ENCODE peak calls at places on chromosomes 6 and 20, in nine cellular contexts. One of them, this sample, is unnamed. For H3K36me3, the result is how much of the 10 kb centered on the place peaks cover.

GRCh38 chr20:32439132-32439829 is 81.2 kb downstream of the ASXL1 start:
- DNase-seq in breast epithelium: peak
- DNase-seq in mesendoderm: no peak
- DNase-seq in CD4-positive, alpha-beta memory T cell: no peak
- DNase-seq in sigmoid colon: peak
- DNase-seq in right lobe of liver: no peak
- DNase-seq in GM12878: no peak
- DNase-seq in effector memory CD4-positive, alpha-beta T cell: no peak
- DNase-seq in K562: no peak
- DNase-seq in this sample: peak

GRCh38 chr6:24193364-24193763 is 67.3 kb downstream of the NRSN1 start:
- DNase-seq in breast epithelium: no peak
- DNase-seq in mesendoderm: no peak
- DNase-seq in CD4-positive, alpha-beta memory T cell: no peak
- DNase-seq in sigmoid colon: no peak
- DNase-seq in right lobe of liver: no peak
- DNase-seq in GM12878: no peak
- DNase-seq in effector memory CD4-positive, alpha-beta T cell: no peak
- DNase-seq in K562: no peak
- DNase-seq in this sample: no peak

GRCh38 chr6:28977351-28978136 is 27.6 kb downstream of the ZNF311 start:
- DNase-seq in breast epithelium: no peak
- DNase-seq in mesendoderm: no peak
- DNase-seq in CD4-positive, alpha-beta memory T cell: no peak
- DNase-seq in sigmoid colon: no peak
- DNase-seq in right lobe of liver: no peak
- DNase-seq in GM12878: no peak
- DNase-seq in effector memory CD4-positive, alpha-beta T cell: no peak
- DNase-seq in K562: no peak
- DNase-seq in this sample: peak

GRCh38 chr6:36625161-36625919 is 31.2 kb downstream of the SRSF3 start:
- DNase-seq in breast epithelium: no peak
- DNase-seq in mesendoderm: no peak
- DNase-seq in CD4-positive, alpha-beta memory T cell: no peak
- DNase-seq in sigmoid colon: peak
- DNase-seq in right lobe of liver: peak
- DNase-seq in GM12878: no peak
- DNase-seq in effector memory CD4-positive, alpha-beta T cell: no peak
- DNase-seq in K562: no peak
- DNase-seq in this sample: no peak

GRCh38 chr6:10425973-10426780 is 11.3 kb upstream of the TFAP2A start:
- DNase-seq in breast epithelium: no peak
- DNase-seq in mesendoderm: peak
- DNase-seq in CD4-positive, alpha-beta memory T cell: no peak
- DNase-seq in sigmoid colon: no peak
- DNase-seq in right lobe of liver: peak
- DNase-seq in GM12878: no peak
- DNase-seq in effector memory CD4-positive, alpha-beta T cell: no peak
- DNase-seq in K562: no peak
- DNase-seq in this sample: peak

GRCh38 chr6:167502471-167502870 is 177.6 kb downstream of the TTLL2 start:
- DNase-seq in breast epithelium: no peak
- DNase-seq in mesendoderm: no peak
- DNase-seq in CD4-positive, alpha-beta memory T cell: no peak
- DNase-seq in sigmoid colon: no peak
- DNase-seq in right lobe of liver: no peak
- DNase-seq in GM12878: no peak
- DNase-seq in effector memory CD4-positive, alpha-beta T cell: no peak
- DNase-seq in K562: no peak
- DNase-seq in this sample: no peak

GRCh38 chr20:10982692-10983091 is 308.9 kb upstream of the JAG1 start:
- DNase-seq in breast epithelium: no peak
- DNase-seq in mesendoderm: peak
- DNase-seq in CD4-positive, alpha-beta memory T cell: no peak
- DNase-seq in sigmoid colon: peak
- DNase-seq in right lobe of liver: no peak
- DNase-seq in GM12878: no peak
- DNase-seq in effector memory CD4-positive, alpha-beta T cell: no peak
- DNase-seq in K562: no peak
- DNase-seq in this sample: no peak

GRCh38 chr6:53837875-53838806 is 43.3 kb downstream of the LRRC1 start:
- DNase-seq in breast epithelium: no peak
- DNase-seq in mesendoderm: no peak
- DNase-seq in CD4-positive, alpha-beta memory T cell: no peak
- DNase-seq in sigmoid colon: peak
- DNase-seq in right lobe of liver: no peak
- DNase-seq in GM12878: no peak
- DNase-seq in effector memory CD4-positive, alpha-beta T cell: no peak
- DNase-seq in K562: no peak
- DNase-seq in this sample: no peak

GRCh38 chr6:4896401-4896800 is 107.4 kb downstream of the RPP40 start:
- DNase-seq in breast epithelium: no peak
- DNase-seq in mesendoderm: no peak
- DNase-seq in CD4-positive, alpha-beta memory T cell: no peak
- DNase-seq in sigmoid colon: no peak
- DNase-seq in right lobe of liver: no peak
- DNase-seq in GM12878: no peak
- DNase-seq in effector memory CD4-positive, alpha-beta T cell: no peak
- DNase-seq in K562: no peak
- DNase-seq in this sample: no peak

GRCh38 chr6:125728739-125729138 is 20.7 kb upstream of the HEY2 start:
- DNase-seq in breast epithelium: no peak
- DNase-seq in mesendoderm: peak
- DNase-seq in CD4-positive, alpha-beta memory T cell: no peak
- DNase-seq in sigmoid colon: no peak
- DNase-seq in right lobe of liver: no peak
- DNase-seq in GM12878: no peak
- DNase-seq in effector memory CD4-positive, alpha-beta T cell: no peak
- DNase-seq in K562: no peak
- DNase-seq in this sample: no peak

GRCh38 chr6:6834356-6835342 is 246.1 kb downstream of the LY86 start:
- DNase-seq in breast epithelium: no peak
- DNase-seq in mesendoderm: no peak
- DNase-seq in CD4-positive, alpha-beta memory T cell: no peak
- DNase-seq in sigmoid colon: no peak
- DNase-seq in right lobe of liver: no peak
- DNase-seq in GM12878: no peak
- DNase-seq in effector memory CD4-positive, alpha-beta T cell: no peak
- DNase-seq in K562: no peak
- DNase-seq in this sample: no peak

GRCh38 chr20:32535316-32535952 is 49.7 kb downstream of the NOL4L start:
- DNase-seq in breast epithelium: no peak
- DNase-seq in mesendoderm: no peak
- DNase-seq in CD4-positive, alpha-beta memory T cell: peak
- DNase-seq in sigmoid colon: no peak
- DNase-seq in right lobe of liver: no peak
- DNase-seq in GM12878: no peak
- DNase-seq in effector memory CD4-positive, alpha-beta T cell: no peak
- DNase-seq in K562: no peak
- DNase-seq in this sample: no peak

GRCh38 chr6:30573113-30573512 is 1.9 kb downstream of the ABCF1 start:
- DNase-seq in breast epithelium: no peak
- DNase-seq in mesendoderm: no peak
- DNase-seq in CD4-positive, alpha-beta memory T cell: no peak
- DNase-seq in sigmoid colon: no peak
- DNase-seq in right lobe of liver: no peak
- DNase-seq in GM12878: no peak
- DNase-seq in effector memory CD4-positive, alpha-beta T cell: no peak
- DNase-seq in K562: no peak
- DNase-seq in this sample: no peak

GRCh38 chr6:30572078-30572605 is 900 bp downstream of the ABCF1 start:
- DNase-seq in breast epithelium: no peak
- DNase-seq in mesendoderm: peak
- DNase-seq in CD4-positive, alpha-beta memory T cell: no peak
- DNase-seq in sigmoid colon: no peak
- DNase-seq in right lobe of liver: no peak
- DNase-seq in GM12878: no peak
- DNase-seq in effector memory CD4-positive, alpha-beta T cell: no peak
- DNase-seq in K562: no peak
- DNase-seq in this sample: no peak

GRCh38 chr6:30583921-30584320 is 12.7 kb downstream of the ABCF1 start:
- DNase-seq in breast epithelium: no peak
- DNase-seq in mesendoderm: no peak
- DNase-seq in CD4-positive, alpha-beta memory T cell: no peak
- DNase-seq in sigmoid colon: no peak
- DNase-seq in right lobe of liver: no peak
- DNase-seq in GM12878: no peak
- DNase-seq in effector memory CD4-positive, alpha-beta T cell: no peak
- DNase-seq in K562: no peak
- DNase-seq in this sample: no peak

DNA sequence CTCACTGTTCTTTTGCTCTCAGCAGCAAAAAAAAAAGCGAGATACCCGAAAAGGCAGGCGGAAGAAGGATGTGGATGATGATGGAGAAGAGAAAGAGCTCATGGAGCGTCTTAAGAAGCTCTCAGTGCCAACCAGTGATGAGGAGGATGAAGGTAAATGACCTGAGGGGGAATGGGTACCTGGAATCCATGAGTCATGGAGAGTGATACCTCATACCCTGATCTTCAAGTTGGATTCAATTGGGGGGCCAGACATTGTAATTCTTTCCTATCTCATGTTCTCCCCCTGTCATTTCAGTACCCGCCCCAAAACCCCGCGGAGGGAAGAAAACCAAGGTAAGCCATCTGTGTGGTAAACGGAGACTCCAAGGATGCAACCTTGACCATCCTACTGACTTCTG is 6.8 kb downstream of the ABCF1 start:
- DNase-seq in breast epithelium: no peak
- DNase-seq in mesendoderm: no peak
- DNase-seq in CD4-positive, alpha-beta memory T cell: no peak
- DNase-seq in sigmoid colon: no peak
- DNase-seq in right lobe of liver: no peak
- DNase-seq in GM12878: no peak
- DNase-seq in effector memory CD4-positive, alpha-beta T cell: no peak
- DNase-seq in K562: no peak
- DNase-seq in this sample: no peak
- H3K36me3 ChIP-seq in breast epithelium: under half
- H3K36me3 ChIP-seq in mesendoderm: under half
- H3K36me3 ChIP-seq in CD4-positive, alpha-beta memory T cell: half or more
- H3K36me3 ChIP-seq in sigmoid colon: half or more
- H3K36me3 ChIP-seq in right lobe of liver: half or more
- H3K36me3 ChIP-seq in GM12878: under half
- H3K36me3 ChIP-seq in effector memory CD4-positive, alpha-beta T cell: half or more
- H3K36me3 ChIP-seq in K562: half or more
- H3K36me3 ChIP-seq in this sample: under half

DNA sequence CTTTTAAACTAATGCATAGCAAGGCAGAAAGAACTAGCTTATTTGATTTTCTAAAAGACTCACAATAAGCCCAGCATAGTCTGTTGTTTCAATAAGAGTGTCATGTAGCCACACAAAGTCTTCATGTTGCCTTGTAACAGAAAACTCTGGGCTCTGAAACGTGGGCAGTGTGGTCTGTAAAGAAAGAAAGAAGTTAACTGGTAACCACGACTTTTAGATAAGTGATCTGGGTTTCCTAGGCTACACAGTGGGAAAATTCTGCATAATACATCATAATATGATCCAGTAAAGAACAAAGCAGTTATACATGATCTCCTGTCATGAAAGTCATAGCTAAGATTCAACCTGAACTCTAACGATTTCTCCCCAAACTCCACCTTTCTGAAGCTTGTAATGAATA is 13.3 kb downstream of the SNX5 start:
- DNase-seq in breast epithelium: no peak
- DNase-seq in mesendoderm: no peak
- DNase-seq in CD4-positive, alpha-beta memory T cell: no peak
- DNase-seq in sigmoid colon: no peak
- DNase-seq in right lobe of liver: no peak
- DNase-seq in GM12878: no peak
- DNase-seq in effector memory CD4-positive, alpha-beta T cell: no peak
- DNase-seq in K562: no peak
- DNase-seq in this sample: no peak
- H3K4me3 ChIP-seq in breast epithelium: no peak
- H3K4me3 ChIP-seq in mesendoderm: no peak
- H3K4me3 ChIP-seq in CD4-positive, alpha-beta memory T cell: no peak
- H3K4me3 ChIP-seq in sigmoid colon: no peak
- H3K4me3 ChIP-seq in right lobe of liver: no peak
- H3K4me3 ChIP-seq in GM12878: peak
- H3K4me3 ChIP-seq in effector memory CD4-positive, alpha-beta T cell: no peak
- H3K4me3 ChIP-seq in K562: no peak
- H3K4me3 ChIP-seq in this sample: no peak

GRCh38 chr20:46062151-46062550 is 27.6 kb downstream of the NCOA5 start:
- DNase-seq in breast epithelium: no peak
- DNase-seq in mesendoderm: no peak
- DNase-seq in CD4-positive, alpha-beta memory T cell: no peak
- DNase-seq in sigmoid colon: no peak
- DNase-seq in right lobe of liver: no peak
- DNase-seq in GM12878: no peak
- DNase-seq in effector memory CD4-positive, alpha-beta T cell: no peak
- DNase-seq in K562: no peak
- DNase-seq in this sample: no peak

GRCh38 chr20:46063151-46063550 is 26.6 kb downstream of the NCOA5 start:
- DNase-seq in breast epithelium: no peak
- DNase-seq in mesendoderm: no peak
- DNase-seq in CD4-positive, alpha-beta memory T cell: no peak
- DNase-seq in sigmoid colon: peak
- DNase-seq in right lobe of liver: no peak
- DNase-seq in GM12878: no peak
- DNase-seq in effector memory CD4-positive, alpha-beta T cell: no peak
- DNase-seq in K562: no peak
- DNase-seq in this sample: no peak

GRCh38 chr20:46063652-46064054 is 26.1 kb downstream of the NCOA5 start:
- DNase-seq in breast epithelium: no peak
- DNase-seq in mesendoderm: no peak
- DNase-seq in CD4-positive, alpha-beta memory T cell: no peak
- DNase-seq in sigmoid colon: no peak
- DNase-seq in right lobe of liver: no peak
- DNase-seq in GM12878: peak
- DNase-seq in effector memory CD4-positive, alpha-beta T cell: no peak
- DNase-seq in K562: no peak
- DNase-seq in this sample: no peak

GRCh38 chr20:46060975-46061374 is 28.8 kb downstream of the NCOA5 start:
- DNase-seq in breast epithelium: no peak
- DNase-seq in mesendoderm: no peak
- DNase-seq in CD4-positive, alpha-beta memory T cell: no peak
- DNase-seq in sigmoid colon: no peak
- DNase-seq in right lobe of liver: no peak
- DNase-seq in GM12878: no peak
- DNase-seq in effector memory CD4-positive, alpha-beta T cell: no peak
- DNase-seq in K562: no peak
- DNase-seq in this sample: no peak

DNA sequence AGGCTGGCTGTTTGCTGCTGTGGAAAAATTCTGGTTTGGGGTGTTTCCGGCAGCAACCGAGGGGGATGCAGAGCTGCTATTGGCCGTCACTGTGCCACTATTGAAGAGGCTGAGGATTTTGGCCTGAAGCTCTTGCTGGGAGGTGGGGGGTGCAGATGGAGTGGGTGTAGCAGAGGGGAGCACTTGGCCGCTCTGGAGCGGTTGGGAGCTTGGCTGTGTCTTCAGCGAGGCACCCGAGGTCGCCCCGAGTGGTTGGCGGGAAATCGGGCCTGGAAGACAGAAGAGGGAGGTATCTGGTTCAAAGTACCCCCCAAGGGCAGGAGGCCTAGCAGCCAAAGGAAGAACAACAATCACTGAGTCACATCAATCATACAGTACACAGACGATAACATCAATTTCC is 27.1 kb downstream of the NCOA5 start:
- DNase-seq in breast epithelium: no peak
- DNase-seq in mesendoderm: no peak
- DNase-seq in CD4-positive, alpha-beta memory T cell: no peak
- DNase-seq in sigmoid colon: peak
- DNase-seq in right lobe of liver: no peak
- DNase-seq in GM12878: no peak
- DNase-seq in effector memory CD4-positive, alpha-beta T cell: no peak
- DNase-seq in K562: no peak
- DNase-seq in this sample: no peak
- H3K36me3 ChIP-seq in breast epithelium: under half
- H3K36me3 ChIP-seq in mesendoderm: under half
- H3K36me3 ChIP-seq in CD4-positive, alpha-beta memory T cell: half or more
- H3K36me3 ChIP-seq in sigmoid colon: half or more
- H3K36me3 ChIP-seq in right lobe of liver: half or more
- H3K36me3 ChIP-seq in GM12878: under half
- H3K36me3 ChIP-seq in effector memory CD4-positive, alpha-beta T cell: half or more
- H3K36me3 ChIP-seq in K562: half or more
- H3K36me3 ChIP-seq in this sample: under half

GRCh38 chr20:53827996-53828672 is 234.5 kb upstream of the ZNF217 start:
- DNase-seq in breast epithelium: no peak
- DNase-seq in mesendoderm: peak
- DNase-seq in CD4-positive, alpha-beta memory T cell: no peak
- DNase-seq in sigmoid colon: peak
- DNase-seq in right lobe of liver: peak
- DNase-seq in GM12878: no peak
- DNase-seq in effector memory CD4-positive, alpha-beta T cell: no peak
- DNase-seq in K562: no peak
- DNase-seq in this sample: no peak
- H3K4me3 ChIP-seq in breast epithelium: peak
- H3K4me3 ChIP-seq in mesendoderm: no peak
- H3K4me3 ChIP-seq in CD4-positive, alpha-beta memory T cell: peak
- H3K4me3 ChIP-seq in sigmoid colon: peak
- H3K4me3 ChIP-seq in right lobe of liver: no peak
- H3K4me3 ChIP-seq in GM12878: peak
- H3K4me3 ChIP-seq in effector memory CD4-positive, alpha-beta T cell: no peak
- H3K4me3 ChIP-seq in K562: peak
- H3K4me3 ChIP-seq in this sample: no peak

This sample was measured in H7.